ENCODE peak calls at places on chromosomes 12 and 14, in nine cellular contexts. One of them, this sample, is unnamed.

GRCh38 chr12:51383281-51383905 is 7.8 kb downstream of the GALNT6 start:
- DNase-seq in naive thymus-derived CD8-positive, alpha-beta T cell: no peak
- DNase-seq in hypothalamus: no peak
- DNase-seq in AG09319: no peak
- DNase-seq in mesothelial cell of epicardium: no peak
- DNase-seq in NCI-H2029 treated with DMSO at 0.1 percent for 48 hours: peak; percentile 68
- DNase-seq in left kidney: no peak
- DNase-seq in H7: no peak
- DNase-seq in T-helper 1 cell: no peak
- DNase-seq in this sample: no peak

GRCh38 chr12:63042646-63043045 is 107.7 kb upstream of the PPM1H start:
- DNase-seq in naive thymus-derived CD8-positive, alpha-beta T cell: no peak
- DNase-seq in AG09319: no peak
- DNase-seq in left kidney: no peak
- DNase-seq in NCI-H2029 treated with DMSO at 0.1 percent for 48 hours: no peak
- DNase-seq in mesothelial cell of epicardium: no peak
- DNase-seq in H7: no peak
- DNase-seq in hypothalamus: no peak
- DNase-seq in T-helper 1 cell: no peak
- DNase-seq in this sample: no peak

GRCh38 chr14:94620597-94620996 is 8.4 kb downstream of the SERPINA3 start:
- DNase-seq in hypothalamus: no peak
- DNase-seq in naive thymus-derived CD8-positive, alpha-beta T cell: no peak
- DNase-seq in AG09319: no peak
- DNase-seq in T-helper 1 cell: no peak
- DNase-seq in NCI-H2029 treated with DMSO at 0.1 percent for 48 hours: no peak
- DNase-seq in left kidney: no peak
- DNase-seq in H7: no peak
- DNase-seq in mesothelial cell of epicardium: no peak
- DNase-seq in this sample: no peak

GRCh38 chr12:95115641-95116040 is 42.2 kb upstream of the NR2C1 start:
- DNase-seq in NCI-H2029 treated with DMSO at 0.1 percent for 48 hours: no peak
- DNase-seq in H7: no peak
- DNase-seq in left kidney: no peak
- DNase-seq in T-helper 1 cell: no peak
- DNase-seq in AG09319: no peak
- DNase-seq in mesothelial cell of epicardium: no peak
- DNase-seq in naive thymus-derived CD8-positive, alpha-beta T cell: no peak
- DNase-seq in hypothalamus: no peak
- DNase-seq in this sample: no peak

GRCh38 chr12:33670284-33670683 is 230.7 kb upstream of the SYT10 start:
- DNase-seq in naive thymus-derived CD8-positive, alpha-beta T cell: no peak
- DNase-seq in left kidney: no peak
- DNase-seq in NCI-H2029 treated with DMSO at 0.1 percent for 48 hours: no peak
- DNase-seq in H7: no peak
- DNase-seq in AG09319: no peak
- DNase-seq in hypothalamus: no peak
- DNase-seq in mesothelial cell of epicardium: no peak
- DNase-seq in T-helper 1 cell: no peak
- DNase-seq in this sample: no peak

GRCh38 chr12:18468521-18469075 is 207.3 kb downstream of the PIK3C2G start:
- DNase-seq in AG09319: no peak
- DNase-seq in naive thymus-derived CD8-positive, alpha-beta T cell: no peak
- DNase-seq in T-helper 1 cell: no peak
- DNase-seq in NCI-H2029 treated with DMSO at 0.1 percent for 48 hours: no peak
- DNase-seq in hypothalamus: no peak
- DNase-seq in H7: no peak
- DNase-seq in left kidney: no peak
- DNase-seq in mesothelial cell of epicardium: no peak
- DNase-seq in this sample: no peak

GRCh38 chr12:30985814-30986452 is 59.4 kb downstream of the TSPAN11 start:
- DNase-seq in T-helper 1 cell: peak; percentile 7
- DNase-seq in naive thymus-derived CD8-positive, alpha-beta T cell: no peak
- DNase-seq in hypothalamus: peak; percentile 15
- DNase-seq in NCI-H2029 treated with DMSO at 0.1 percent for 48 hours: peak; percentile 68
- DNase-seq in AG09319: no peak
- DNase-seq in H7: peak; percentile 94
- DNase-seq in mesothelial cell of epicardium: peak; percentile 71
- DNase-seq in left kidney: peak; percentile 85
- DNase-seq in this sample: no peak

GRCh38 chr14:36217732-36218131 is 41.2 kb upstream of the PTCSC3 start:
- DNase-seq in H7: no peak
- DNase-seq in left kidney: no peak
- DNase-seq in T-helper 1 cell: no peak
- DNase-seq in NCI-H2029 treated with DMSO at 0.1 percent for 48 hours: no peak
- DNase-seq in naive thymus-derived CD8-positive, alpha-beta T cell: no peak
- DNase-seq in hypothalamus: no peak
- DNase-seq in mesothelial cell of epicardium: no peak
- DNase-seq in AG09319: no peak
- DNase-seq in this sample: no peak

GRCh38 chr12:70484464-70484863 is 118.4 kb downstream of the KCNMB4 start:
- DNase-seq in NCI-H2029 treated with DMSO at 0.1 percent for 48 hours: no peak
- DNase-seq in naive thymus-derived CD8-positive, alpha-beta T cell: no peak
- DNase-seq in AG09319: no peak
- DNase-seq in hypothalamus: no peak
- DNase-seq in H7: no peak
- DNase-seq in left kidney: no peak
- DNase-seq in mesothelial cell of epicardium: no peak
- DNase-seq in T-helper 1 cell: no peak
- DNase-seq in this sample: no peak

GRCh38 chr14:104364830-104365229 is 214.7 kb upstream of the C14orf180 start:
- DNase-seq in H7: no peak
- DNase-seq in AG09319: no peak
- DNase-seq in left kidney: no peak
- DNase-seq in NCI-H2029 treated with DMSO at 0.1 percent for 48 hours: no peak
- DNase-seq in T-helper 1 cell: no peak
- DNase-seq in mesothelial cell of epicardium: no peak
- DNase-seq in naive thymus-derived CD8-positive, alpha-beta T cell: no peak
- DNase-seq in hypothalamus: no peak
- DNase-seq in this sample: no peak

GRCh38 chr12:63068857-63069442 is 82.1 kb downstream of the AVPR1A start:
- DNase-seq in naive thymus-derived CD8-positive, alpha-beta T cell: no peak
- DNase-seq in T-helper 1 cell: no peak
- DNase-seq in hypothalamus: no peak
- DNase-seq in NCI-H2029 treated with DMSO at 0.1 percent for 48 hours: peak; percentile 68
- DNase-seq in left kidney: peak; percentile 78
- DNase-seq in mesothelial cell of epicardium: no peak
- DNase-seq in H7: peak; percentile 9
- DNase-seq in AG09319: peak; percentile 37
- DNase-seq in this sample: peak; percentile 34

GRCh38 chr12:8742501-8742900 is 44.7 kb downstream of the RIMKLB start:
- DNase-seq in hypothalamus: no peak
- DNase-seq in left kidney: no peak
- DNase-seq in H7: no peak
- DNase-seq in mesothelial cell of epicardium: no peak
- DNase-seq in NCI-H2029 treated with DMSO at 0.1 percent for 48 hours: no peak
- DNase-seq in naive thymus-derived CD8-positive, alpha-beta T cell: no peak
- DNase-seq in T-helper 1 cell: no peak
- DNase-seq in AG09319: peak; percentile 24
- DNase-seq in this sample: peak; percentile 11

GRCh38 chr12:3753549-3754284 is 808 bp upstream of the CRACR2A start:
- DNase-seq in NCI-H2029 treated with DMSO at 0.1 percent for 48 hours: no peak
- DNase-seq in hypothalamus: no peak
- DNase-seq in left kidney: peak; percentile 23
- DNase-seq in H7: no peak
- DNase-seq in AG09319: no peak
- DNase-seq in naive thymus-derived CD8-positive, alpha-beta T cell: no peak
- DNase-seq in T-helper 1 cell: no peak
- DNase-seq in mesothelial cell of epicardium: peak; percentile 36
- DNase-seq in this sample: no peak

GRCh38 chr14:21852061-21852664 is 178.5 kb upstream of the OR4E1 start:
- DNase-seq in mesothelial cell of epicardium: peak; percentile 47
- DNase-seq in naive thymus-derived CD8-positive, alpha-beta T cell: peak; percentile 58
- DNase-seq in NCI-H2029 treated with DMSO at 0.1 percent for 48 hours: no peak
- DNase-seq in left kidney: peak; percentile 72
- DNase-seq in H7: peak; percentile 22
- DNase-seq in T-helper 1 cell: peak; percentile 68
- DNase-seq in hypothalamus: no peak
- DNase-seq in AG09319: no peak
- DNase-seq in this sample: no peak

GRCh38 chr12:128025856-128026255 is 241.1 kb upstream of the TMEM132C start:
- DNase-seq in mesothelial cell of epicardium: no peak
- DNase-seq in NCI-H2029 treated with DMSO at 0.1 percent for 48 hours: no peak
- DNase-seq in T-helper 1 cell: no peak
- DNase-seq in left kidney: peak; percentile 58
- DNase-seq in AG09319: no peak
- DNase-seq in naive thymus-derived CD8-positive, alpha-beta T cell: no peak
- DNase-seq in H7: peak; percentile 12
- DNase-seq in hypothalamus: no peak
- DNase-seq in this sample: no peak

GRCh38 chr12:25458047-25458552 is 95.0 kb downstream of the LMNTD1 start:
- DNase-seq in AG09319: peak; percentile 90
- DNase-seq in T-helper 1 cell: no peak
- DNase-seq in NCI-H2029 treated with DMSO at 0.1 percent for 48 hours: no peak
- DNase-seq in left kidney: no peak
- DNase-seq in H7: no peak
- DNase-seq in mesothelial cell of epicardium: no peak
- DNase-seq in naive thymus-derived CD8-positive, alpha-beta T cell: no peak
- DNase-seq in hypothalamus: no peak
- DNase-seq in this sample: peak; percentile 85

GRCh38 chr14:57865450-57866198 is at the start of gene SLC35F4:
- DNase-seq in NCI-H2029 treated with DMSO at 0.1 percent for 48 hours: no peak
- DNase-seq in T-helper 1 cell: no peak
- DNase-seq in H7: peak; percentile 90
- DNase-seq in naive thymus-derived CD8-positive, alpha-beta T cell: no peak
- DNase-seq in AG09319: no peak
- DNase-seq in hypothalamus: no peak
- DNase-seq in mesothelial cell of epicardium: peak; percentile 71
- DNase-seq in left kidney: peak; percentile 93
- DNase-seq in this sample: no peak

GRCh38 chr12:108442910-108443309 is 72.2 kb upstream of the FICD start:
- DNase-seq in left kidney: no peak
- DNase-seq in hypothalamus: no peak
- DNase-seq in naive thymus-derived CD8-positive, alpha-beta T cell: no peak
- DNase-seq in NCI-H2029 treated with DMSO at 0.1 percent for 48 hours: no peak
- DNase-seq in mesothelial cell of epicardium: no peak
- DNase-seq in H7: no peak
- DNase-seq in AG09319: no peak
- DNase-seq in T-helper 1 cell: no peak
- DNase-seq in this sample: no peak

This sample was measured in AG04450.